ENCODE peak calls at places on chromosome 15, in nine cellular contexts. I, S, Z, W, Y, L, D, B and X are unnamed samples.

GRCh38 chr15:97694456-97694855 is 266.0 kb upstream of the ARRDC4 start:
- DNase-seq in I (no peak), S (no peak), Z (no peak), W (no peak), Y (no peak), L (no peak), D (no peak), B (no peak), X (no peak)

GRCh38 chr15:67166280-67167009 is 88.0 kb downstream of the AAGAB start:
- DNase-seq in I (no peak), S (no peak), Z (no peak), W (no peak), Y (no peak), L (no peak), D (no peak), B (no peak), X (no peak)

GRCh38 chr15:99440551-99441426 is 125.0 kb upstream of the MEF2A start:
- DNase-seq in I (no peak), S (peak), Z (no peak), W (no peak), Y (no peak), L (no peak), D (peak), B (no peak), X (no peak)

GRCh38 chr15:99507732-99508571 is 57.8 kb upstream of the MEF2A start:
- DNase-seq in I (no peak), S (no peak), Z (no peak), W (peak), Y (peak), L (no peak), D (no peak), B (no peak), X (no peak)

GRCh38 chr15:100602822-100603393 is 519 bp downstream of the ASB7 start:
- DNase-seq in I (no peak), S (no peak), Z (peak), W (peak), Y (peak), L (no peak), D (no peak), B (peak), X (no peak)

GRCh38 chr15:50321680-50322079 is 33.3 kb downstream of the GABPB1 start:
- DNase-seq in I (no peak), S (no peak), Z (no peak), W (no peak), Y (no peak), L (no peak), D (no peak), B (no peak), X (no peak)

GRCh38 chr15:88630141-88630721 is 8.6 kb upstream of the ISG20 start:
- DNase-seq in I (no peak), S (peak), Z (peak), W (peak), Y (no peak), L (no peak), D (no peak), B (no peak), X (no peak)

GRCh38 chr15:70252056-70252935 is 154.6 kb upstream of the TLE3 start:
- DNase-seq in I (no peak), S (peak), Z (no peak), W (peak), Y (no peak), L (no peak), D (no peak), B (no peak), X (no peak)

GRCh38 chr15:25065876-25066275 is 111.1 kb downstream of the SNRPN start:
- DNase-seq in I (no peak), S (no peak), Z (no peak), W (no peak), Y (no peak), L (no peak), D (no peak), B (no peak), X (no peak)

GRCh38 chr15:69794643-69795461 is 302.9 kb downstream of the TLE3 start:
- DNase-seq in I (peak), S (no peak), Z (no peak), W (peak), Y (peak), L (no peak), D (peak), B (no peak), X (no peak)

GRCh38 chr15:73908030-73908821 is 18.0 kb upstream of the LOXL1 start:
- DNase-seq in I (peak), S (peak), Z (peak), W (peak), Y (peak), L (no peak), D (peak), B (peak), X (no peak)

GRCh38 chr15:57865294-57865693 is 158.8 kb downstream of the POLR2M start:
- DNase-seq in I (no peak), S (no peak), Z (peak), W (no peak), Y (no peak), L (no peak), D (no peak), B (no peak), X (no peak)

GRCh38 chr15:63502843-63503738 is 1.3 kb upstream of the USP3 start:
- DNase-seq in I (peak), S (peak), Z (peak), W (no peak), Y (peak), L (peak), D (peak), B (peak), X (peak)

GRCh38 chr15:92383528-92384326 is 10.0 kb upstream of the ST8SIA2 start:
- DNase-seq in I (peak), S (no peak), Z (peak), W (no peak), Y (no peak), L (no peak), D (peak), B (peak), X (no peak)

GRCh38 chr15:85730001-85730820 is 64.5 kb downstream of the KLHL25 start:
- DNase-seq in I (peak), S (no peak), Z (peak), W (peak), Y (peak), L (peak), D (peak), B (peak), X (no peak)

GRCh38 chr15:45372032-45372995 is 6.0 kb downstream of the GATM start:
- DNase-seq in I (no peak), S (no peak), Z (no peak), W (peak), Y (no peak), L (no peak), D (no peak), B (no peak), X (no peak)

GRCh38 chr15:101266787-101267186 is 10.5 kb downstream of the SELENOS start:
- DNase-seq in I (no peak), S (no peak), Z (no peak), W (no peak), Y (no peak), L (no peak), D (no peak), B (no peak), X (no peak)

GRCh38 chr15:75836953-75837321 is 6.3 kb upstream of the UBE2Q2 start:
- DNase-seq in I (no peak), S (no peak), Z (peak), W (peak), Y (peak), L (no peak), D (no peak), B (no peak), X (peak)

GRCh38 chr15:74497584-74497983 is 36.6 kb upstream of the UBL7 start:
- DNase-seq in I (no peak), S (no peak), Z (no peak), W (peak), Y (no peak), L (no peak), D (no peak), B (no peak), X (no peak)

GRCh38 chr15:49225572-49226281 is 55.7 kb downstream of the GALK2 start:
- DNase-seq in I (peak), S (peak), Z (peak), W (peak), Y (peak), L (no peak), D (no peak), B (peak), X (no peak)

GRCh38 chr15:42679285-42680141 is 57.4 kb downstream of the CDAN1 start:
- DNase-seq in I (no peak), S (no peak), Z (peak), W (peak), Y (no peak), L (no peak), D (no peak), B (no peak), X (no peak)

GRCh38 chr15:58585668-58586461 is 154.1 kb downstream of the LIPC start:
- DNase-seq in I (no peak), S (no peak), Z (no peak), W (no peak), Y (no peak), L (no peak), D (no peak), B (no peak), X (no peak)

GRCh38 chr15:52808441-52808840 is 18.3 kb upstream of the ONECUT1 start:
- DNase-seq in I (no peak), S (no peak), Z (no peak), W (no peak), Y (no peak), L (no peak), D (no peak), B (no peak), X (no peak)

GRCh38 chr15:59792359-59792758 is 103.2 kb upstream of the BNIP2 start:
- DNase-seq in I (no peak), S (no peak), Z (no peak), W (no peak), Y (no peak), L (no peak), D (no peak), B (no peak), X (no peak)

DNA sequence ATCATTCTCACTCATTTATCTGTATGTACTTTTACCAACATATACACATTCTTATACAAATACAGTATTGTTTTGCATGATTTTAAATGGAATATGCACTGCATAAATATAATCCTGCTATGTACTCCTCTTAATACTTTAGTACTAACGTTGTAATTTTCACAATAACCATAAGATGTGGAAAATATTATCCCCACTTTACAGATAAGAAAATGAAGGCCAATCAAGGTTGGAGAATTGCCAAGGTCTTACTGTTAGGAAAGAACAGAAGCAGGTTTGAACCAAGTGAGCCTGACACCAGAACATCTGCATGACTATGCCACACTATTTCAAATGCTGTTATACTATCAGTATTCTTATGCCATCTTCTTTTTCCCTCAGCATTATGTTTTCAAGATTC is 32.9 kb downstream of the BCL2A1 start:
- DNase-seq in I (no peak), S (no peak), Z (no peak), W (no peak), Y (no peak), L (no peak), D (no peak), B (no peak), X (no peak)
- H3K4me3 ChIP-seq in I (no peak), S (no peak), Z (no peak), W (no peak), Y (no peak), L (no peak), D (no peak), B (no peak), X (no peak)

GRCh38 chr15:33179874-33180273 is 14.6 kb downstream of the FMN1 start:
- DNase-seq in I (no peak), S (no peak), Z (no peak), W (no peak), Y (no peak), L (no peak), D (no peak), B (peak), X (no peak)

GRCh38 chr15:33188159-33188558 is 6.4 kb downstream of the FMN1 start:
- DNase-seq in I (no peak), S (no peak), Z (no peak), W (no peak), Y (no peak), L (no peak), D (no peak), B (no peak), X (no peak)

GRCh38 chr15:33183334-33183733 is 11.2 kb downstream of the FMN1 start:
- DNase-seq in I (no peak), S (no peak), Z (no peak), W (no peak), Y (no peak), L (no peak), D (no peak), B (no peak), X (no peak)

GRCh38 chr15:33182278-33182905 is 12.1 kb downstream of the FMN1 start:
- DNase-seq in I (no peak), S (no peak), Z (no peak), W (peak), Y (no peak), L (no peak), D (no peak), B (no peak), X (no peak)
- H3K4me3 ChIP-seq in I (no peak), S (no peak), Z (no peak), W (no peak), Y (no peak), L (no peak), D (no peak), B (no peak), X (no peak)

GRCh38 chr15:94670436-94671034 is 439.2 kb downstream of the MCTP2 start:
- DNase-seq in I (peak), S (no peak), Z (peak), W (peak), Y (peak), L (peak), D (no peak), B (peak), X (no peak)

GRCh38 chr15:94671845-94672524 is 440.6 kb downstream of the MCTP2 start:
- DNase-seq in I (no peak), S (no peak), Z (peak), W (no peak), Y (peak), L (no peak), D (no peak), B (peak), X (no peak)

GRCh38 chr15:94673801-94674200 is 442.4 kb downstream of the MCTP2 start:
- DNase-seq in I (no peak), S (no peak), Z (no peak), W (no peak), Y (no peak), L (no peak), D (no peak), B (no peak), X (no peak)

GRCh38 chr15:94677202-94677790 is 445.9 kb downstream of the MCTP2 start:
- DNase-seq in I (no peak), S (no peak), Z (no peak), W (peak), Y (no peak), L (no peak), D (no peak), B (no peak), X (no peak)

DNA sequence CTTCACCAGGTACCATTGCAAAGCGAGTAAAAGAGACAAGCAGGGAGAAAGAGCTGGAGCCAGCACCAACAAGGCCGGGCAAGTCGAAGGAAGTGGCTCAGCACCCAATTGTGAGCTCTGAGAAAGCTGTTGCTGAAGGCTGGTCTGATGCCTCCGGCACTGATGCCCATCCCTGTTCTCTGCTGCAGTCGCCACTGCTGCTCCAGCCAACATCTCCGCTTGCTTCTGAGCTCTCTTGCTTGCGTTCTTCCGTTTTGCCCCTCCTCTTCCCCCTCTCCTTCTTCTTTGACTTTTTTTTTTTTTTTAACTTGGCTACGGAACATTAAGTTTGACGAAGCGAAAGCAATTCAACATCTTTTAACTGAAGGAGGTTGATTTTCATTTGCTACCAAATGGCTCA is 442.9 kb downstream of the MCTP2 start:
- DNase-seq in I (no peak), S (no peak), Z (no peak), W (peak), Y (peak), L (no peak), D (no peak), B (no peak), X (no peak)
- H3K4me3 ChIP-seq in I (no peak), S (no peak), Z (no peak), W (no peak), Y (peak), L (no peak), D (no peak), B (no peak), X (no peak)

GRCh38 chr15:68204776-68205557 is at the start of gene CALML4:
- DNase-seq in I (no peak), S (peak), Z (peak), W (no peak), Y (peak), L (no peak), D (peak), B (no peak), X (no peak)

GRCh38 chr15:68203486-68203885 is 1.6 kb downstream of the CALML4 start:
- DNase-seq in I (no peak), S (peak), Z (no peak), W (no peak), Y (no peak), L (no peak), D (no peak), B (no peak), X (no peak)

GRCh38 chr15:68203956-68204355 is 1.2 kb downstream of the CALML4 start:
- DNase-seq in I (no peak), S (peak), Z (no peak), W (no peak), Y (no peak), L (no peak), D (no peak), B (no peak), X (no peak)

GRCh38 chr15:68205558-68205944 is 419 bp upstream of the CALML4 start:
- DNase-seq in I (no peak), S (no peak), Z (no peak), W (no peak), Y (no peak), L (no peak), D (no peak), B (no peak), X (no peak)

DNA sequence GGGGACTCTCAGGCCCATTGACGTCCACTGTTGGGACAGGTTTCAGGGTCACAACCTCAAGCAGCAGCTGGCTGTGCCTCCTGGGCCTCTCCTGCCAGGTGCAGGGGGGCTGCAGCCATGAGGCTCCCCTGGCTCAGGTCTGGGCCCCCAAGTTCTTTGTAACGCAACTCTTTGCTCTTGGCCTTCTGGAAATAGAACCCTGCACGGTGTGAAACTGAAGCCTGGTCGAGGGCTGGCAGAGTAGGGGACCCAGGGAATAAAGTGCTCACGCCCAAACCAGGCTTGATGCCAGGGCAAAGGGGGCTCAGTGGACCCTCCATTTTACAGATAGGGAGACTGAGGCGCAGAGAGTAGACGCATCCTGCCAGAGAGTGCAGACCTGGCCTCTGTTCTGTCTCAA is 771 bp downstream of the CALML4 start:
- DNase-seq in I (no peak), S (peak), Z (no peak), W (no peak), Y (no peak), L (no peak), D (no peak), B (no peak), X (no peak)
- H3K4me3 ChIP-seq in I (no peak), S (peak), Z (no peak), W (no peak), Y (no peak), L (no peak), D (no peak), B (no peak), X (no peak)

GRCh38 chr15:90531147-90531546 is 1.4 kb downstream of the CRTC3 start:
- DNase-seq in I (no peak), S (no peak), Z (no peak), W (no peak), Y (no peak), L (no peak), D (no peak), B (peak), X (no peak)
- H3K4me3 ChIP-seq in I (peak), S (peak), Z (peak), W (peak), Y (peak), L (peak), D (no peak), B (peak), X (peak)